ENCODE peak calls at places on chromosomes 11 and 22, in seven cellular contexts. One of them, this sample, is unnamed.

GRCh38 chr11:33624082-33624481 is 76.5 kb downstream of the C11orf91 start:
- DNase-seq in pancreas: no peak
- DNase-seq in IMR-90: no peak
- DNase-seq in lung: no peak
- DNase-seq in mammary epithelial cell: no peak
- DNase-seq in HCT116: no peak
- DNase-seq in body of pancreas: no peak
- DNase-seq in this sample: no peak

GRCh38 chr22:44147821-44148574 is 32.7 kb upstream of the PARVG start:
- DNase-seq in lung: no peak
- DNase-seq in HCT116: no peak
- DNase-seq in IMR-90: peak
- DNase-seq in mammary epithelial cell: no peak
- DNase-seq in pancreas: no peak
- DNase-seq in body of pancreas: no peak
- DNase-seq in this sample: no peak

GRCh38 chr22:19960491-19961200 is 19.0 kb upstream of the TXNRD2 start:
- DNase-seq in pancreas: no peak
- DNase-seq in IMR-90: no peak
- DNase-seq in lung: no peak
- DNase-seq in HCT116: no peak
- DNase-seq in mammary epithelial cell: no peak
- DNase-seq in body of pancreas: no peak
- DNase-seq in this sample: no peak

GRCh38 chr11:118045191-118045590 is 31.7 kb upstream of the TMPRSS4 start:
- DNase-seq in IMR-90: no peak
- DNase-seq in HCT116: no peak
- DNase-seq in mammary epithelial cell: peak
- DNase-seq in pancreas: no peak
- DNase-seq in lung: no peak
- DNase-seq in body of pancreas: no peak
- DNase-seq in this sample: no peak

GRCh38 chr22:35540600-35541253 is at the start of gene RASD2:
- DNase-seq in lung: no peak
- DNase-seq in mammary epithelial cell: peak
- DNase-seq in body of pancreas: peak
- DNase-seq in IMR-90: peak
- DNase-seq in pancreas: peak
- DNase-seq in HCT116: no peak
- DNase-seq in this sample: no peak

GRCh38 chr11:10255388-10256125 is 38.5 kb downstream of the SBF2 start:
- DNase-seq in pancreas: no peak
- DNase-seq in IMR-90: peak
- DNase-seq in mammary epithelial cell: no peak
- DNase-seq in HCT116: no peak
- DNase-seq in lung: no peak
- DNase-seq in body of pancreas: no peak
- DNase-seq in this sample: no peak

GRCh38 chr11:31870609-31871309 is 59.6 kb upstream of the PAX6 start:
- DNase-seq in lung: peak
- DNase-seq in body of pancreas: peak
- DNase-seq in pancreas: peak
- DNase-seq in IMR-90: peak
- DNase-seq in mammary epithelial cell: peak
- DNase-seq in HCT116: peak
- DNase-seq in this sample: peak

GRCh38 chr11:70650075-70650909 is 252.0 kb downstream of the CTTN start:
- DNase-seq in pancreas: peak
- DNase-seq in body of pancreas: peak
- DNase-seq in mammary epithelial cell: peak
- DNase-seq in IMR-90: peak
- DNase-seq in lung: peak
- DNase-seq in HCT116: peak
- DNase-seq in this sample: peak

GRCh38 chr11:125593113-125593761 is 585 bp downstream of the STT3A start:
- DNase-seq in mammary epithelial cell: peak
- DNase-seq in HCT116: peak
- DNase-seq in pancreas: no peak
- DNase-seq in body of pancreas: no peak
- DNase-seq in IMR-90: peak
- DNase-seq in lung: no peak
- DNase-seq in this sample: peak

GRCh38 chr11:35515224-35515623 is 10.2 kb downstream of the PAMR1 start:
- DNase-seq in mammary epithelial cell: peak
- DNase-seq in HCT116: no peak
- DNase-seq in IMR-90: peak
- DNase-seq in body of pancreas: no peak
- DNase-seq in lung: no peak
- DNase-seq in pancreas: no peak
- DNase-seq in this sample: peak

GRCh38 chr11:59180907-59181306 is 9.0 kb downstream of the DTX4 start:
- DNase-seq in lung: no peak
- DNase-seq in body of pancreas: no peak
- DNase-seq in IMR-90: no peak
- DNase-seq in HCT116: no peak
- DNase-seq in pancreas: no peak
- DNase-seq in mammary epithelial cell: no peak
- DNase-seq in this sample: no peak

GRCh38 chr11:112539165-112539564 is 278.5 kb upstream of the PLET1 start:
- DNase-seq in lung: no peak
- DNase-seq in IMR-90: no peak
- DNase-seq in mammary epithelial cell: no peak
- DNase-seq in body of pancreas: no peak
- DNase-seq in pancreas: no peak
- DNase-seq in HCT116: no peak
- DNase-seq in this sample: no peak
- TF ChIP-seq CTCF in lung: no peak
- TF ChIP-seq CTCF in IMR-90: no peak
- TF ChIP-seq CTCF in mammary epithelial cell: no peak
- TF ChIP-seq CTCF in body of pancreas: no peak
- TF ChIP-seq CTCF in pancreas: no peak
- TF ChIP-seq CTCF in HCT116: no peak
- TF ChIP-seq CTCF in this sample: no peak

GRCh38 chr11:60905047-60905446 is 1.3 kb downstream of the PRPF19 start:
- DNase-seq in pancreas: no peak
- DNase-seq in lung: no peak
- DNase-seq in body of pancreas: no peak
- DNase-seq in mammary epithelial cell: no peak
- DNase-seq in IMR-90: no peak
- DNase-seq in HCT116: no peak
- DNase-seq in this sample: no peak
- H3K4me3 ChIP-seq in pancreas: peak
- H3K4me3 ChIP-seq in lung: no peak
- H3K4me3 ChIP-seq in body of pancreas: no peak
- H3K4me3 ChIP-seq in mammary epithelial cell: peak
- H3K4me3 ChIP-seq in IMR-90: peak
- H3K4me3 ChIP-seq in HCT116: peak
- H3K4me3 ChIP-seq in this sample: peak

GRCh38 chr11:24781288-24781687 is 284.4 kb downstream of the LUZP2 start:
- DNase-seq in body of pancreas: no peak
- DNase-seq in pancreas: no peak
- DNase-seq in mammary epithelial cell: no peak
- DNase-seq in IMR-90: no peak
- DNase-seq in HCT116: no peak
- DNase-seq in lung: no peak
- DNase-seq in this sample: no peak

GRCh38 chr11:24779791-24780190 is 282.9 kb downstream of the LUZP2 start:
- DNase-seq in mammary epithelial cell: no peak
- DNase-seq in lung: no peak
- DNase-seq in HCT116: no peak
- DNase-seq in pancreas: no peak
- DNase-seq in body of pancreas: no peak
- DNase-seq in IMR-90: no peak
- DNase-seq in this sample: no peak
- TF ChIP-seq CTCF in mammary epithelial cell: peak
- TF ChIP-seq CTCF in lung: no peak
- TF ChIP-seq CTCF in HCT116: no peak
- TF ChIP-seq CTCF in pancreas: no peak
- TF ChIP-seq CTCF in body of pancreas: no peak
- TF ChIP-seq CTCF in IMR-90: peak
- TF ChIP-seq CTCF in this sample: no peak

DNA sequence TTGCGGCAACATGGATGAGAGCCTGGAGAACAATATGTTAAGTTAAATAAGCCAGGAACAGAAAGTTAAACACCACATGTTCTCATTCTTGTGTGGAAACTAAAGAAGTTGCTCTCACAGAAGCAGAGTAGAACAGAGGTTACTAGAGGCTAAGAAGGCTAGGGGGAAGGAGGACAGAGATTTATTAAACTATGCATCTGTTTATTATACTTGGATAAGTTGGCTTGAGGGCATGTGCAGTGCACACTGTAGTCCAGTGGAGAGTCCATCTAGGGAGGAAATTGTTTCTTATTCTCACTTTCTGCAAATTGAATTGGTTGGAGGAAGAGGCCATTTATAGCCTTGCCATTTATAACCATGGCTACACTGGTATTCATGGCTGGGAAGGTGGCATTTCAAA is 169.0 kb upstream of the BLID start:
- DNase-seq in HCT116: no peak
- DNase-seq in body of pancreas: no peak
- DNase-seq in lung: no peak
- DNase-seq in pancreas: no peak
- DNase-seq in mammary epithelial cell: no peak
- DNase-seq in IMR-90: peak
- DNase-seq in this sample: no peak
- H3K4me3 ChIP-seq in HCT116: no peak
- H3K4me3 ChIP-seq in body of pancreas: no peak
- H3K4me3 ChIP-seq in lung: no peak
- H3K4me3 ChIP-seq in pancreas: no peak
- H3K4me3 ChIP-seq in mammary epithelial cell: no peak
- H3K4me3 ChIP-seq in IMR-90: no peak
- H3K4me3 ChIP-seq in this sample: no peak

GRCh38 chr11:115379528-115379927 is 124.7 kb downstream of the CADM1 start:
- DNase-seq in lung: no peak
- DNase-seq in IMR-90: peak
- DNase-seq in HCT116: no peak
- DNase-seq in pancreas: no peak
- DNase-seq in body of pancreas: no peak
- DNase-seq in mammary epithelial cell: no peak
- DNase-seq in this sample: no peak
- TF ChIP-seq CTCF in lung: no peak
- TF ChIP-seq CTCF in IMR-90: peak
- TF ChIP-seq CTCF in HCT116: no peak
- TF ChIP-seq CTCF in pancreas: no peak
- TF ChIP-seq CTCF in body of pancreas: no peak
- TF ChIP-seq CTCF in mammary epithelial cell: no peak
- TF ChIP-seq CTCF in this sample: no peak

This sample was measured in fibroblast of the aortic adventitia.